ENCODE peak calls at places on chromosome 5, in nine cellular contexts. I, U, D, Q, M, R, G, A and J are unnamed samples.

GRCh38 chr5:113378960-113379541 is 55.7 kb downstream of the TSSK1B start:
- DNase-seq in I (peak), U (no peak), D (peak), Q (no peak), M (peak), R (no peak), G (peak), A (peak), J (peak)

GRCh38 chr5:178104492-178104891 is 8.8 kb upstream of the N4BP3 start:
- DNase-seq in I (no peak), U (peak), D (no peak), Q (no peak), M (peak), R (no peak), G (no peak), A (no peak), J (no peak)

GRCh38 chr5:188488-189481 is 2.5 kb upstream of the LRRC14B start:
- DNase-seq in I (peak), U (peak), D (peak), Q (peak), M (peak), R (peak), G (peak), A (peak), J (peak)

GRCh38 chr5:113345261-113345940 is 89.4 kb downstream of the TSSK1B start:
- DNase-seq in I (no peak), U (no peak), D (no peak), Q (no peak), M (no peak), R (no peak), G (no peak), A (peak), J (no peak)

GRCh38 chr5:53478411-53479044 is 1.9 kb upstream of the FST start:
- DNase-seq in I (no peak), U (peak), D (peak), Q (no peak), M (peak), R (no peak), G (peak), A (peak), J (peak)

GRCh38 chr5:135398160-135398854 is 724 bp downstream of the MACROH2A1 start:
- DNase-seq in I (no peak), U (peak), D (peak), Q (no peak), M (peak), R (no peak), G (peak), A (peak), J (peak)

GRCh38 chr5:31987985-31988710 is 186.0 kb downstream of the GOLPH3 start:
- DNase-seq in I (no peak), U (peak), D (no peak), Q (peak), M (no peak), R (no peak), G (no peak), A (peak), J (no peak)

GRCh38 chr5:34857161-34857560 is 18.2 kb downstream of the TTC23L start:
- DNase-seq in I (no peak), U (no peak), D (no peak), Q (no peak), M (no peak), R (no peak), G (no peak), A (peak), J (no peak)

GRCh38 chr5:170078931-170079330 is 26.8 kb upstream of the FOXI1 start:
- DNase-seq in I (no peak), U (no peak), D (no peak), Q (peak), M (no peak), R (no peak), G (no peak), A (no peak), J (no peak)

GRCh38 chr5:73295447-73295846 is 122.5 kb downstream of the TMEM174 start:
- DNase-seq in I (no peak), U (no peak), D (no peak), Q (no peak), M (no peak), R (no peak), G (no peak), A (no peak), J (no peak)

GRCh38 chr5:32225445-32225844 is 51.3 kb upstream of the GOLPH3 start:
- DNase-seq in I (no peak), U (peak), D (no peak), Q (no peak), M (peak), R (no peak), G (no peak), A (peak), J (no peak)

GRCh38 chr5:180466316-180466715 is 27.9 kb upstream of the CNOT6 start:
- DNase-seq in I (no peak), U (no peak), D (no peak), Q (peak), M (no peak), R (no peak), G (no peak), A (no peak), J (no peak)

GRCh38 chr5:1334831-1335539 is 9.9 kb downstream of the CLPTM1L start:
- DNase-seq in I (no peak), U (no peak), D (no peak), Q (no peak), M (no peak), R (no peak), G (no peak), A (no peak), J (no peak)

GRCh38 chr5:135204151-135204600 is 170.1 kb upstream of the PITX1 start:
- DNase-seq in I (no peak), U (no peak), D (no peak), Q (no peak), M (no peak), R (no peak), G (no peak), A (peak), J (no peak)

GRCh38 chr5:7518947-7519560 is 123.1 kb downstream of the ADCY2 start:
- DNase-seq in I (no peak), U (no peak), D (peak), Q (no peak), M (no peak), R (no peak), G (no peak), A (no peak), J (no peak)

GRCh38 chr5:78647838-78648358 is 674 bp downstream of the LHFPL2 start:
- DNase-seq in I (peak), U (no peak), D (peak), Q (no peak), M (peak), R (peak), G (peak), A (no peak), J (peak)
- TF ChIP-seq CTCF in I (no peak), U (no peak), D (no peak), Q (no peak), M (no peak), R (no peak), G (peak), A (no peak), J (peak)

GRCh38 chr5:151682751-151683331 is 3.9 kb downstream of the SPARC start:
- DNase-seq in I (peak), U (no peak), D (no peak), Q (no peak), M (no peak), R (no peak), G (no peak), A (peak), J (no peak)

GRCh38 chr5:151683936-151684586 is 2.7 kb downstream of the SPARC start:
- DNase-seq in I (peak), U (no peak), D (no peak), Q (no peak), M (no peak), R (no peak), G (no peak), A (peak), J (no peak)

GRCh38 chr5:151683444-151683843 is 3.3 kb downstream of the SPARC start:
- DNase-seq in I (peak), U (no peak), D (no peak), Q (no peak), M (no peak), R (no peak), G (no peak), A (peak), J (no peak)

GRCh38 chr5:151685749-151686672 is 704 bp downstream of the SPARC start:
- DNase-seq in I (no peak), U (no peak), D (peak), Q (no peak), M (peak), R (no peak), G (no peak), A (peak), J (no peak)

GRCh38 chr5:151684690-151685361 is 1.9 kb downstream of the SPARC start:
- DNase-seq in I (peak), U (peak), D (peak), Q (no peak), M (peak), R (peak), G (no peak), A (peak), J (no peak)
- TF ChIP-seq CTCF in I (no peak), U (peak), D (peak), Q (no peak), M (no peak), R (peak), G (peak), A (peak), J (no peak)

GRCh38 chr5:55191165-55191564 is 18.2 kb upstream of the CDC20B start:
- DNase-seq in I (no peak), U (peak), D (no peak), Q (no peak), M (no peak), R (no peak), G (no peak), A (peak), J (no peak)

GRCh38 chr5:55188656-55189380 is 15.8 kb upstream of the CDC20B start:
- DNase-seq in I (no peak), U (peak), D (no peak), Q (no peak), M (no peak), R (no peak), G (no peak), A (no peak), J (no peak)

DNA sequence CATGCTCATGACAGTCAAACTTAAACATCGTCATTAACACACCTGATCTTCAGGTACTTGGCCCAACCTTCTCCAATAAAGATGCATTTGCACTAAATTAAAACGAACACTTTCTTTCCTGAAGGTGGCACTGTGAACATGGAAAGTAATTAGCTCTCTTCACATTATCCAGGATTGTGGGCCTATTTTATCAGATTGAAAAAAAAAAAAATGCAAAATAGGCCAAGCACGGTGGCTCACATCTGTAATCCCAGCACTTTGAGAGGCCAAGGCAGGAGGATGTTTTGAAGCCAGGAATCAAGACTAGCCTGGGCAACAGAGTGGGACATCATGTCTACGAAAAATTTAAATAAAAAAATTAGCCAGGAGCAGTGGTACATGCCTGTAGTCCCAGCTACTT is 14.4 kb upstream of the CDC20B start:
- DNase-seq in I (no peak), U (peak), D (no peak), Q (no peak), M (no peak), R (no peak), G (no peak), A (no peak), J (no peak)
- TF ChIP-seq CTCF in I (no peak), U (peak), D (peak), Q (no peak), M (peak), R (no peak), G (no peak), A (peak), J (peak)

GRCh38 chr5:133994297-133994989 is 10.3 kb downstream of the VDAC1 start:
- DNase-seq in I (no peak), U (no peak), D (no peak), Q (no peak), M (no peak), R (no peak), G (no peak), A (no peak), J (no peak)
- TF ChIP-seq CTCF in I (no peak), U (no peak), D (no peak), Q (no peak), M (no peak), R (no peak), G (no peak), A (no peak), J (no peak)

GRCh38 chr5:57432876-57433275 is 49.7 kb downstream of the ACTBL2 start:
- DNase-seq in I (no peak), U (no peak), D (no peak), Q (no peak), M (peak), R (no peak), G (no peak), A (peak), J (no peak)
- TF ChIP-seq CTCF in I (no peak), U (no peak), D (peak), Q (no peak), M (peak), R (no peak), G (no peak), A (peak), J (no peak)